ENCODE peak calls at places on chromosomes 1 and 21, in seven cellular contexts. N is HuH-7; L is neural progenitor cell; A is BE2C; J is midbrain; X is A549; F is activated naive CD4-positive, alpha-beta T cell treated with anti-CD3 and anti-CD28 coated beads, Interleukin-2, amount 10 ng/mL, durations not matched to agents 7 days and 5 days. H is an unnamed sample.
A peak's percentile ranks its signal among the peaks of the same experiment; 100 is the strongest.

GRCh38 chr1:245014247-245015029 is 140.3 kb upstream of the KIF26B start:
- DNase-seq in N (no peak), L (no peak), A (no peak), F (no peak), J (no peak), X (no peak), H (no peak)

GRCh38 chr1:7436056-7437005 is 334.8 kb upstream of the VAMP3 start:
- DNase-seq in X (no peak), A (no peak), N (no peak), L (no peak), F (no peak), J (no peak), H (no peak)

GRCh38 chr1:84582802-84583587 is 8.8 kb upstream of the CTBS start:
- DNase-seq in X (no peak), F (no peak), J (no peak), L (peak; percentile 85), N (no peak), A (peak; percentile 79), H (no peak)

GRCh38 chr1:49185455-49185980 is 408.8 kb upstream of the BEND5 start:
- DNase-seq in F (no peak), X (no peak), J (no peak), A (no peak), N (no peak), L (no peak), H (no peak)

GRCh38 chr1:1432566-1432950 is 2.9 kb upstream of the VWA1 start:
- DNase-seq in L (no peak), N (no peak), A (no peak), X (no peak), J (no peak), F (no peak), H (no peak)

GRCh38 chr1:238954865-238955264 is 431.5 kb upstream of the CHRM3 start:
- DNase-seq in F (no peak), N (no peak), J (no peak), X (no peak), A (no peak), L (no peak), H (no peak)

GRCh38 chr1:6353948-6354658 is 39.5 kb downstream of the ACOT7 start:
- DNase-seq in F (no peak), J (no peak), N (peak; percentile 55), L (no peak), A (peak; percentile 26), X (no peak), H (peak; percentile 82)

GRCh38 chr1:150144606-150145005 is 5.1 kb upstream of the PLEKHO1 start:
- DNase-seq in L (no peak), N (no peak), A (no peak), X (no peak), J (no peak), F (no peak), H (no peak)

GRCh38 chr1:76867342-76868130 is at the start of gene ST6GALNAC5:
- DNase-seq in X (peak; percentile 30), N (peak; percentile 42), J (no peak), L (peak; percentile 86), A (peak; percentile 53), F (no peak), H (no peak)

GRCh38 chr1:33986389-33987095 is 122.7 kb downstream of the HMGB4 start:
- DNase-seq in F (no peak), A (no peak), J (peak; percentile 19), X (no peak), N (no peak), L (no peak), H (no peak)

GRCh38 chr1:44543064-44543815 is 131.0 kb downstream of the TMEM53 start:
- DNase-seq in X (no peak), N (no peak), L (peak; percentile 96), A (no peak), F (no peak), J (peak; percentile 36), H (no peak)

GRCh38 chr1:228989992-228990827 is 254.9 kb downstream of the RHOU start:
- DNase-seq in F (no peak), L (no peak), A (peak; percentile 36), X (no peak), J (peak; percentile 65), N (no peak), H (no peak)

GRCh38 chr1:161747789-161748188 is 1.8 kb upstream of the DUSP12 start:
- DNase-seq in F (no peak), J (no peak), L (no peak), X (no peak), A (no peak), N (no peak), H (no peak)

GRCh38 chr1:245108909-245109308 is 45.9 kb upstream of the KIF26B start:
- DNase-seq in A (no peak), N (no peak), X (no peak), L (no peak), F (no peak), J (no peak), H (no peak)

GRCh38 chr21:44844256-44844655 is 26.4 kb upstream of the SUMO3 start:
- DNase-seq in A (no peak), F (no peak), N (no peak), J (no peak), L (peak; percentile 32), X (no peak), H (peak; percentile 20)

GRCh38 chr21:46411236-46411635 is 47.5 kb upstream of the DIP2A start:
- DNase-seq in F (no peak), X (no peak), A (no peak), L (peak; percentile 16), N (no peak), J (no peak), H (no peak)

GRCh38 chr1:27416387-27417111 is 24.1 kb downstream of the GPR3 start:
- DNase-seq in L (peak; percentile 73), X (no peak), J (peak; percentile 62), A (peak; percentile 48), N (no peak), F (peak; percentile 71), H (peak; percentile 62)

GRCh38 chr1:87084247-87084836 is 169.9 kb downstream of the HS2ST1 start:
- DNase-seq in F (no peak), A (no peak), L (peak; percentile 12), N (no peak), J (peak; percentile 43), X (peak; percentile 1), H (no peak)

GRCh38 chr1:29732438-29732837 is 496.1 kb downstream of the PTPRU start:
- DNase-seq in L (no peak), X (no peak), N (no peak), A (no peak), F (no peak), J (no peak), H (no peak)

GRCh38 chr1:116260096-116260495 is 112.9 kb upstream of the ATP1A1 start:
- DNase-seq in L (no peak), N (no peak), A (no peak), F (no peak), X (no peak), J (no peak), H (no peak)

GRCh38 chr21:25512095-25513086 is 94.9 kb downstream of the MRPL39 start:
- DNase-seq in J (no peak), A (no peak), F (no peak), N (no peak), L (no peak), X (no peak), H (no peak)

GRCh38 chr1:105730701-105731100 is 1325.8 kb upstream of the PRMT6 start:
- DNase-seq in N (no peak), J (no peak), L (no peak), A (no peak), F (no peak), X (no peak), H (no peak)

GRCh38 chr1:159827549-159827948 is 876 bp downstream of the SLAMF8 start:
- DNase-seq in A (no peak), J (no peak), F (no peak), X (no peak), N (no peak), L (no peak), H (no peak)

GRCh38 chr1:177897601-177898376 is 72.1 kb downstream of the SEC16B start:
- DNase-seq in J (no peak), A (no peak), L (no peak), F (no peak), N (no peak), X (no peak), H (no peak)

GRCh38 chr1:234486858-234487830 is 8.2 kb upstream of the TARBP1 start:
- DNase-seq in A (peak; percentile 34), L (no peak), X (peak; percentile 59), J (peak; percentile 71), F (peak; percentile 60), N (peak; percentile 49), H (peak; percentile 57)

GRCh38 chr1:201774224-201774982 is 54.6 kb upstream of the IPO9 start:
- DNase-seq in L (no peak), J (no peak), A (no peak), X (no peak), F (no peak), N (no peak), H (no peak)

GRCh38 chr1:109357673-109358072 is 40.0 kb downstream of the SORT1 start:
- DNase-seq in J (no peak), X (no peak), F (no peak), N (no peak), A (no peak), L (no peak), H (no peak)

GRCh38 chr1:201481761-201482493 is 12.9 kb upstream of the PHLDA3 start:
- DNase-seq in X (peak; percentile 92), N (peak; percentile 91), F (peak; percentile 88), L (peak; percentile 92), A (peak; percentile 90), J (peak; percentile 84), H (peak; percentile 87)

GRCh38 chr1:232127190-232127589 is 500.6 kb downstream of the DISC1 start:
- DNase-seq in X (peak; percentile 36), A (no peak), J (no peak), F (no peak), L (no peak), N (no peak), H (no peak)

GRCh38 chr1:37797750-37798345 is 4.2 kb downstream of the MANEAL start:
- DNase-seq in F (no peak), A (no peak), L (no peak), N (no peak), X (no peak), J (no peak), H (no peak)

GRCh38 chr1:91827094-91828006 is 58.6 kb downstream of the TGFBR3 start:
- DNase-seq in L (no peak), F (no peak), N (peak; percentile 42), X (peak; percentile 24), J (no peak), A (no peak), H (peak; percentile 30)

GRCh38 chr1:88917321-88918025 is 26.1 kb upstream of the GTF2B start:
- DNase-seq in J (no peak), X (no peak), N (no peak), A (no peak), L (no peak), F (no peak), H (no peak)

GRCh38 chr1:207311888-207312603 is 9.4 kb upstream of the CD55 start:
- DNase-seq in J (no peak), L (no peak), A (no peak), N (no peak), X (no peak), F (no peak), H (no peak)

GRCh38 chr1:231040800-231041704 is 998 bp upstream of the FAM89A start:
- DNase-seq in F (no peak), N (peak; percentile 77), J (no peak), A (peak; percentile 17), L (peak; percentile 38), X (no peak), H (peak; percentile 24)

GRCh38 chr1:180231506-180232420 is 1.7 kb downstream of the LHX4 start:
- DNase-seq in A (no peak), L (peak; percentile 82), N (peak; percentile 61), X (peak; percentile 80), F (peak; percentile 39), J (no peak), H (no peak)

GRCh38 chr1:87942165-87942564 is 613.5 kb downstream of the LMO4 start:
- DNase-seq in F (no peak), A (no peak), N (no peak), J (no peak), L (no peak), X (no peak), H (no peak)

GRCh38 chr1:151516031-151516511 is 4.9 kb downstream of the CGN start:
- DNase-seq in X (no peak), J (no peak), F (no peak), L (no peak), A (no peak), N (no peak), H (peak; percentile 88)

GRCh38 chr1:24906760-24907490 is 23.2 kb downstream of the RUNX3 start:
- DNase-seq in X (no peak), L (no peak), J (no peak), F (peak; percentile 17), N (no peak), A (no peak), H (no peak)

H was measured in Caco-2.